ENCODE peak calls at places on chromosomes 13 and 19, in six cellular contexts. H, M, U, R, K and W are unnamed samples.

GRCh38 chr13:113119822-113120189 is 2.8 kb upstream of the F10 start:
- DNase-seq in H (no peak), R (no peak), M (no peak), U (no peak), K (peak), W (no peak)

GRCh38 chr19:14391156-14391821 is 10.0 kb downstream of the ADGRE5 start:
- DNase-seq in K (no peak), M (no peak), U (no peak), R (no peak), H (no peak), W (no peak)

GRCh38 chr19:6092329-6093286 is 17.7 kb downstream of the RFX2 start:
- DNase-seq in R (no peak), M (peak), K (peak), U (no peak), H (peak), W (peak)

GRCh38 chr13:78121001-78121400 is 202.4 kb upstream of the EDNRB start:
- DNase-seq in M (no peak), R (no peak), U (no peak), H (peak), K (no peak), W (no peak)

GRCh38 chr13:59409211-59409610 is 754.5 kb downstream of the DIAPH3 start:
- DNase-seq in M (no peak), K (no peak), H (no peak), R (no peak), U (peak), W (no peak)

GRCh38 chr13:76816394-76816793 is 69.8 kb downstream of the KCTD12 start:
- DNase-seq in K (no peak), H (no peak), M (no peak), R (no peak), U (no peak), W (peak)

GRCh38 chr13:43363156-43363918 is 340.0 kb downstream of the DNAJC15 start:
- DNase-seq in K (no peak), R (no peak), H (no peak), M (no peak), U (peak), W (no peak)

GRCh38 chr19:294819-295686 is 3.9 kb upstream of the PLPP2 start:
- DNase-seq in K (no peak), R (no peak), M (no peak), U (peak), H (no peak), W (peak)

GRCh38 chr19:27742041-27742440 is 1470.9 kb downstream of the UQCRFS1 start:
- DNase-seq in H (no peak), K (peak), M (no peak), R (no peak), U (no peak), W (no peak)

GRCh38 chr13:79448413-79448812 is 32.5 kb upstream of the NDFIP2 start:
- DNase-seq in U (no peak), M (no peak), H (no peak), K (no peak), R (no peak), W (no peak)

GRCh38 chr13:46181799-46182490 is at the start of gene LCP1:
- DNase-seq in K (no peak), R (peak), H (peak), U (no peak), M (no peak), W (peak)

GRCh38 chr19:39472746-39473442 is 7.7 kb upstream of the TIMM50 start:
- DNase-seq in K (no peak), H (no peak), R (no peak), M (no peak), U (no peak), W (no peak)

GRCh38 chr19:32255566-32256295 is 89.7 kb upstream of the ZNF507 start:
- DNase-seq in M (no peak), U (no peak), H (no peak), R (no peak), K (no peak), W (no peak)

GRCh38 chr19:56350416-56351045 is 35.9 kb upstream of the ZSCAN5A start:
- DNase-seq in H (peak), M (peak), U (peak), R (peak), K (peak), W (peak)

GRCh38 chr13:53873558-53873957 is 844.9 kb downstream of the OLFM4 start:
- DNase-seq in R (no peak), U (no peak), K (no peak), H (no peak), M (peak), W (no peak)

GRCh38 chr19:919157-920050 is 2.3 kb downstream of the KISS1R start:
- DNase-seq in R (peak), M (no peak), K (no peak), U (no peak), H (peak), W (peak)

GRCh38 chr13:112968380-112968909 is 569 bp upstream of the MCF2L start:
- DNase-seq in U (no peak), K (peak), R (peak), M (peak), H (peak), W (peak)

GRCh38 chr13:24661713-24662112 is 18.5 kb upstream of the ATP12A start:
- DNase-seq in K (no peak), H (no peak), R (no peak), M (no peak), U (no peak), W (no peak)

GRCh38 chr19:5095568-5095850 is 126.6 kb downstream of the KDM4B start:
- DNase-seq in H (no peak), R (no peak), U (no peak), K (no peak), M (no peak), W (no peak)

GRCh38 chr13:46015374-46015773 is 37.2 kb downstream of the ZC3H13 start:
- DNase-seq in H (no peak), K (no peak), R (no peak), U (no peak), M (no peak), W (no peak)

GRCh38 chr19:49556412-49557398 is 23.7 kb downstream of the NOSIP start:
- DNase-seq in R (peak), M (no peak), K (no peak), H (no peak), U (no peak), W (no peak)

GRCh38 chr13:41454170-41454569 is 3.2 kb upstream of the RGCC start:
- DNase-seq in M (no peak), U (no peak), H (no peak), K (no peak), R (no peak), W (no peak)

GRCh38 chr19:56838930-56839664 is 1.4 kb downstream of the PEG3 start:
- DNase-seq in K (peak), R (peak), U (no peak), H (peak), M (no peak), W (peak)

GRCh38 chr13:48123827-48124226 is 28.9 kb upstream of the MED4 start:
- DNase-seq in M (no peak), H (no peak), K (no peak), U (no peak), R (no peak), W (no peak)

GRCh38 chr13:27624071-27624470 is 2.4 kb downstream of the POLR1D start:
- DNase-seq in R (no peak), H (no peak), K (no peak), U (no peak), M (no peak), W (no peak)